ENCODE peak calls at places on chromosome 20, in five cellular contexts. Q is IMR-90, I is H9, C is mesenchymal stem cell, N is H1. M is an unnamed sample.

GRCh38 chr20:37886851-37887297 is 16.1 kb upstream of the VSTM2L start:
- DNase-seq in Q (no peak), I (no peak), C (no peak), N (no peak), M (no peak)

GRCh38 chr20:37257993-37258392 is 3.6 kb downstream of the GHRH start:
- DNase-seq in Q (no peak), I (peak; percentile 62), C (no peak), N (no peak), M (no peak)

GRCh38 chr20:49674383-49675352 is 39.0 kb downstream of the B4GALT5 start:
- DNase-seq in Q (peak; percentile 30), I (no peak), C (no peak), N (no peak), M (no peak)

GRCh38 chr20:5078399-5078958 is 41.3 kb downstream of the PCNA start:
- DNase-seq in Q (peak; percentile 66), I (no peak), C (peak; percentile 45), N (no peak), M (no peak)

GRCh38 chr20:50187403-50188051 is 3.1 kb upstream of the CEBPB start:
- DNase-seq in Q (peak; percentile 59), I (no peak), C (peak; percentile 36), N (no peak), M (no peak)

GRCh38 chr20:57714409-57715267 is 4.8 kb upstream of the PMEPA1 start:
- DNase-seq in Q (peak; percentile 69), I (no peak), C (peak; percentile 52), N (no peak), M (no peak)

GRCh38 chr20:32009564-32009963 is 674 bp upstream of the CCM2L start:
- DNase-seq in Q (no peak), I (no peak), C (no peak), N (no peak), M (no peak)

GRCh38 chr20:60050193-60050960 is 92.2 kb downstream of the CDH26 start:
- DNase-seq in Q (no peak), I (peak; percentile 78), C (no peak), N (peak; percentile 38), M (no peak)

GRCh38 chr20:44615169-44615791 is 32.9 kb downstream of the PKIG start:
- DNase-seq in Q (peak; percentile 38), I (no peak), C (no peak), N (no peak), M (no peak)

GRCh38 chr20:47558295-47558694 is 56.6 kb downstream of the NCOA3 start:
- DNase-seq in Q (no peak), I (no peak), C (no peak), N (no peak), M (no peak)

GRCh38 chr20:52852695-52853094 is 119.5 kb upstream of the TSHZ2 start:
- DNase-seq in Q (no peak), I (no peak), C (no peak), N (no peak), M (no peak)

GRCh38 chr20:8523684-8524083 is 391.6 kb downstream of the PLCB1 start:
- DNase-seq in Q (peak; percentile 8), I (no peak), C (no peak), N (no peak), M (no peak)

GRCh38 chr20:6731951-6732580 is 35.4 kb upstream of the BMP2 start:
- DNase-seq in Q (no peak), I (no peak), C (no peak), N (no peak), M (no peak)

GRCh38 chr20:63829598-63829942 is 1.5 kb downstream of the ZBTB46 start:
- DNase-seq in Q (no peak), I (no peak), C (no peak), N (no peak), M (no peak)

GRCh38 chr20:46057856-46058655 is 29.0 kb downstream of the SLC12A5 start:
- DNase-seq in Q (peak; percentile 47), I (peak; percentile 79), C (peak; percentile 63), N (no peak), M (peak; percentile 45)

GRCh38 chr20:21029356-21029755 is 76.8 kb downstream of the LINC00237 start:
- DNase-seq in Q (no peak), I (no peak), C (no peak), N (no peak), M (peak; percentile 17)

GRCh38 chr20:45934046-45934586 is 367 bp upstream of the PCIF1 start:
- DNase-seq in Q (peak; percentile 31), I (peak; percentile 79), C (peak; percentile 64), N (peak; percentile 57), M (no peak)

GRCh38 chr20:49435639-49436038 is 46.8 kb downstream of the KCNB1 start:
- DNase-seq in Q (no peak), I (peak; percentile 42), C (no peak), N (no peak), M (no peak)

GRCh38 chr20:22775671-22776139 is 191.3 kb upstream of the FOXA2 start:
- DNase-seq in Q (peak; percentile 65), I (no peak), C (peak; percentile 82), N (no peak), M (no peak)

DNA sequence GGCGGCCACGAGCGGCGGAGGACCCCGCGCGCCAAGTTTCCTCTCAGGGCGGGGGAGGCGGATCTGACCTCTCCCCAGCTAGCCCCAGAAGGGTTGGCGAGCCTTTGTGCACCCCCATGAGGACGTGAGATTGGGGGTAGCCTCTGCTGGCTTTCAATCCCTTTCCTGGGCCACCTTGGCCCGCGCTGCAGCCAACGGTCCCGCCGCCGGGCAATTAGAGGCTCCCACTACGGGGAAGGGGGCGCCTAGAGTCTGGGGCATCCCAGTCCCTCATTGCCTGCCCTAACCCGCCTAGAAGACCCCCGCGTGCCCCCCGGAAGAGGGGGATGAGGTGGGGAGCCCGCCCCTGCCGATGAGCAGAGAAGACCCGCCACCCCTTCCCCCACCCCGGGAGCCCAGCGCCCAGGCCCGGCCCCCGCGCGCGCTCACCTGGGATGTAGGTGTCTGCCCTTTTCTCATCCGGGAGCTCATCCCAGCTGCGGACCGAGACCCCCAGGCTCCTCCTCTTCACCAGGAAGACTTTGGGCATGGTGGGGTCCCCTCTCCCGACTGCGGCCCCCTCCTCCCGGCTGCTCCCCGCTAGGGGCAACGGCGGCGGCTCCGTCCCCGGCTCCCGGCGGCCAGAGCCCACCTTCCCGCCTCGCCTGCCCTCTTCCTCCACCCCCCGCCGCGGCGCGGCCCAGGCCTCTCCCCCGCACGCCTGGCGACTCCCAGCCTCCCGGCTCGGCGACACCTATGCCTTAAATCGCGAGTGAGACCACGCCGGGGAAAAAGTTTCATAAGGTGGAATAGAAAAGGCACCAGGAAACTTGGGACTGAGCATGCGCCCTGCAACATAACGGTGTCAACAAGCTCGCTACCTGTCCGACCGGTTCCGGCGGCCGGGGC is at the start of gene OVOL2:
- DNase-seq in Q (no peak), I (peak; percentile 88), C (no peak), N (no peak), M (no peak)
- H2AFZ ChIP-seq in Q (peak within 1 kb of the TSS; percentile 63), I (no peak within 1 kb of the TSS), C (no peak within 1 kb of the TSS), N (peak within 1 kb of the TSS; percentile 63), M (peak within 1 kb of the TSS; percentile 79)

GRCh38 chr20:51311636-51312479 is 230.7 kb downstream of the NFATC2 start:
- DNase-seq in Q (no peak), I (peak; percentile 78), C (peak; percentile 67), N (peak; percentile 63), M (no peak)

GRCh38 chr20:51315390-51315789 is 227.1 kb downstream of the NFATC2 start:
- DNase-seq in Q (no peak), I (no peak), C (no peak), N (no peak), M (no peak)

GRCh38 chr20:51313275-51313898 is 229.1 kb downstream of the NFATC2 start:
- DNase-seq in Q (peak; percentile 39), I (no peak), C (no peak), N (no peak), M (no peak)

GRCh38 chr20:51309128-51309527 is 233.4 kb downstream of the NFATC2 start:
- DNase-seq in Q (no peak), I (no peak), C (no peak), N (no peak), M (no peak)

DNA sequence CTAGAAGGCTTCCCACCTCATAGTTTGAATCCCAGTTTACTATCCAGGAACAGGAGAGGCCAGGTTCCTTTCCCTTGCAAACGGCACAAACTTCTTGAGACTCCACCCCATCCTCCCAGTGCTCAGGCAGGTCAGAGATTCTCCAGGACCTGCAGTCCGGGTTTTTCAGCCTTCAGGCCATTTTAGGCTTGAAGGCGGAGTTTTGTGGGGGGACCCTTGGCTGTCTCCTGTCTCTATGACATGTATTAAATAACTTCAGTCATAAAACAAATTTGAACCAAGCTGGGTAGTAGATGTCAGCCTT is 230.1 kb downstream of the NFATC2 start:
- DNase-seq in Q (no peak), I (peak; percentile 54), C (no peak), N (no peak), M (no peak)
- H2BK15ac ChIP-seq in Q (no peak overlapping the region), I (no peak overlapping the region), C (no peak overlapping the region), N (no peak overlapping the region), M (no peak overlapping the region)

GRCh38 chr20:62641749-62642665 is at the start of gene SLCO4A1:
- DNase-seq in Q (peak; percentile 44), I (peak; percentile 66), C (no peak), N (no peak), M (peak; percentile 60)

GRCh38 chr20:62644044-62644795 is 1.9 kb downstream of the SLCO4A1 start:
- DNase-seq in Q (no peak), I (no peak), C (no peak), N (no peak), M (no peak)

GRCh38 chr20:62642666-62643520 is 590 bp downstream of the SLCO4A1 start:
- DNase-seq in Q (peak; percentile 4), I (peak; percentile 49), C (no peak), N (no peak), M (no peak)

GRCh38 chr20:62644802-62645496 is 2.6 kb downstream of the SLCO4A1 start:
- DNase-seq in Q (no peak), I (no peak), C (no peak), N (no peak), M (no peak)

DNA sequence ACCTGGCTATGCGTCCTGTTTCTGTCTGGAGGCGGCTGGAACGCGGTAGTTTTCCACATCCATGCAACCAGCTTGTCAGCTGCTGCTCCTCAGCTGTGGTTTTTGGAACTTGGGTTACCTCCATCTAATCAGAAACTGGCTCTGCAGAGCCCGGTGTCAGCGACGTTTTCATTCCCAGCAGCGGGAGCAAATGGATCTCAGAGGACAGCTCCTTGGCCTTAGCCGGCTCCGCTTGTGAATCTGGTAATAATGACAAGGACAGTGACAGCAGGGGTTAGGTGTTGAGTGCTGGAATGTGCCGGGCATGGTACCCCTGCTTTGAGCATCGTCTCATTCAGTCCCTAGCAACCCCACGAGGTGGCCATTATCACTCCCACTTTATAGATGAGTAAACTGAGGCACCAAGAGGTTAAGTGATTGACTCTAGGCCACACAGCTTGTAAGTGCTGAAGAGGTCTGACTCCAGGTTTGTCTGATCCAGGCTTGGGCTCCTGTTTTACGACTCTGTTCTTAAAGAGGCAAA is 1.3 kb downstream of the SLCO4A1 start:
- DNase-seq in Q (peak; percentile 18), I (no peak), C (no peak), N (no peak), M (no peak)
- H3K4me1 ChIP-seq in Q (peaks cover 1% of the 10 kb centered on the region), I (peaks cover 5% of the 10 kb centered on the region), C (peaks cover 66% of the 10 kb centered on the region), N (no peaks in the 10 kb centered on the region), M (no peaks in the 10 kb centered on the region)

DNA sequence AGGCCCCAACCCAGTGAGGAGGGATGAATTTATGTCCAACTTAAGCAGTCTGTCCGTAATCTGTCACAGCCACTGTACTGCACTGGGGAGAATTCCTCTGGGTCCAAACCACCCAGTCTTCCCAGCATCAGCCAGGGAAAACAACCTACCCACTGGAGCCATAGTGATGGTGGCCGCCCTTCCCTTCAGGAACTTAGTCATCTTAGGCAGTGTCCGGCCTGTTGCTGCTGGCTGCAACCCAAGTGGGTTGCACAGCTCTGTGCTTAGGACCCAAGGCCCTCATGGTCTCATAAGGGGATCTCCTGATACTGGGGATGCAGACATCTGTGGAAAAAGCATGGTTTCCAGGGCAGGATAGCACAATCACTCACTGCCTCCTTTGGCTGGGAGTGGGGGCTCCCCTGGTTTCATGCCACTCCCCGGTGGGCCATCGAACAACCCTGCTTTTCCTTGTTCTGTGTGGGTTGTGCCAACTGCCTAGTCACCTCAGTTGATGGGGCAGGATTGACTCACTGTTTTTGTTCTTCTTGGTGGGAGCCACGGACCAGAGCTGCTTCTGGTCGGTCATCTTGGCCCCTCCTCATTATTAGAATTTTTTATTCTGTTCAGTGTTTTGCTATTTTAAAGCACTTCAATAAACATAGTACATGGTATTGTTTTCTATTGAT is 591.9 kb downstream of the DOK5 start:
- DNase-seq in Q (no peak), I (no peak), C (no peak), N (no peak), M (no peak)
- H2AFZ ChIP-seq in Q (no peak overlapping the region), I (no peak overlapping the region), C (no peak overlapping the region), N (no peak overlapping the region), M (no peak overlapping the region)